ENCODE peak calls at places on chromosomes 7 and 10, in five cellular contexts. S is erythroblast; L is activated T-helper 1 cell treated with anti-CD3 and anti-CD28 coated beads, Interleukin-12 subunit alpha, Interleukin-12 subunit beta, Interleukin-2, Interleukin-4 antibody, amounts not matched to agents 30 ng/mL and 10 ng/mL and 1 ng/mL, durations not matched to agents 14 hours and 24 hours and 36 hours; U is activated gamma-delta T cell treated with Interleukin-2 at 50 U/mL for 16 hours; K is neuronal stem cell. I is an unnamed sample.

GRCh38 chr10:1213252-1213651 is 157.1 kb downstream of the WDR37 start:
- DNase-seq in K (no peak), U (no peak), L (no peak), S (no peak), I (no peak)

GRCh38 chr10:30722956-30723355 is 93.4 kb upstream of the LYZL2 start:
- DNase-seq in S (no peak), L (no peak), U (no peak), K (no peak), I (no peak)

GRCh38 chr10:13685885-13686284 is 99.1 kb downstream of the PRPF18 start:
- DNase-seq in K (no peak), L (no peak), S (no peak), U (no peak), I (no peak)

GRCh38 chr7:42869131-42870020 is 42.5 kb downstream of the C7orf25 start:
- DNase-seq in U (no peak), S (no peak), L (peak; percentile 19), K (no peak), I (no peak)

GRCh38 chr10:92800122-92800521 is 48.2 kb upstream of the EXOC6 start:
- DNase-seq in L (no peak), K (no peak), U (no peak), S (no peak), I (no peak)

GRCh38 chr10:93288679-93289634 is 193.2 kb downstream of the MYOF start:
- DNase-seq in S (peak; percentile 43), U (peak; percentile 44), L (peak; percentile 17), K (peak; percentile 87), I (peak; percentile 47)

GRCh38 chr7:150368884-150369739 is 490 bp downstream of the REPIN1 start:
- DNase-seq in L (no peak), S (peak; percentile 50), K (peak; percentile 72), U (peak; percentile 44), I (no peak)

GRCh38 chr10:71952745-71953144 is 11.4 kb upstream of the CHST3 start:
- DNase-seq in K (no peak), U (no peak), S (no peak), L (no peak), I (no peak)

GRCh38 chr10:63614371-63614891 is 93.2 kb downstream of the REEP3 start:
- DNase-seq in U (no peak), K (no peak), L (no peak), S (peak; percentile 3), I (no peak)

GRCh38 chr7:27245798-27246691 is 3.4 kb downstream of the EVX1 start:
- DNase-seq in S (no peak), L (no peak), U (no peak), K (no peak), I (no peak)

GRCh38 chr7:99976626-99977025 is 795 bp upstream of the AZGP1 start:
- DNase-seq in K (no peak), L (no peak), S (no peak), U (no peak), I (no peak)

GRCh38 chr10:14707441-14707840 is 67.3 kb downstream of the FAM107B start:
- DNase-seq in K (no peak), S (no peak), L (no peak), U (no peak), I (no peak)